ENCODE peak calls at places on chromosome 7, in six cellular contexts. G, Q, S, W, I and T are unnamed samples.

GRCh38 chr7:141014091-141014490 is 661 bp downstream of the MRPS33 start:
- DNase-seq in G (no peak), Q (no peak), S (peak; percentile 6), W (no peak), I (no peak), T (no peak)

GRCh38 chr7:22485189-22485588 is 14.8 kb downstream of the STEAP1B start:
- DNase-seq in G (no peak), Q (no peak), S (peak; percentile 31), W (no peak), I (no peak), T (no peak)

GRCh38 chr7:40298421-40298820 is 163.6 kb downstream of the SUGCT start:
- DNase-seq in G (no peak), Q (no peak), S (peak; percentile 81), W (peak; percentile 72), I (no peak), T (no peak)

GRCh38 chr7:78179211-78179610 is 380.6 kb downstream of the PHTF2 start:
- DNase-seq in G (no peak), Q (no peak), S (no peak), W (no peak), I (no peak), T (no peak)

GRCh38 chr7:44634839-44635591 is 28.6 kb downstream of the OGDH start:
- DNase-seq in G (peak; percentile 62), Q (no peak), S (no peak), W (no peak), I (no peak), T (no peak)

GRCh38 chr7:24052572-24053223 is 231.3 kb upstream of the NPY start:
- DNase-seq in G (peak; percentile 88), Q (no peak), S (peak; percentile 96), W (peak; percentile 15), I (no peak), T (no peak)

GRCh38 chr7:108002726-108003590 is at the start of gene LAMB1:
- DNase-seq in G (no peak), Q (peak; percentile 90), S (peak; percentile 62), W (no peak), I (peak; percentile 11), T (peak; percentile 86)

GRCh38 chr7:107439025-107439424 is 30.8 kb upstream of the GPR22 start:
- DNase-seq in G (no peak), Q (no peak), S (no peak), W (no peak), I (no peak), T (no peak)

GRCh38 chr7:27316311-27316710 is 73.7 kb downstream of the EVX1 start:
- DNase-seq in G (peak; percentile 80), Q (no peak), S (no peak), W (no peak), I (no peak), T (no peak)

GRCh38 chr7:64869121-64869725 is 33.9 kb upstream of the ZNF273 start:
- DNase-seq in G (no peak), Q (peak; percentile 52), S (no peak), W (no peak), I (no peak), T (no peak)

GRCh38 chr7:34277016-34277800 is 371.9 kb downstream of the BMPER start:
- DNase-seq in G (peak; percentile 57), Q (peak; percentile 11), S (no peak), W (peak; percentile 5), I (no peak), T (no peak)

GRCh38 chr7:70694909-70695803 is 436.8 kb upstream of the GALNT17 start:
- DNase-seq in G (peak; percentile 45), Q (no peak), S (peak; percentile 55), W (no peak), I (no peak), T (peak; percentile 53)

GRCh38 chr7:30750574-30751256 is 1.2 kb upstream of the INMT start:
- DNase-seq in G (no peak), Q (no peak), S (no peak), W (peak; percentile 86), I (no peak), T (no peak)

GRCh38 chr7:133530682-133531081 is 277.8 kb downstream of the EXOC4 start:
- DNase-seq in G (no peak), Q (no peak), S (no peak), W (peak; percentile 93), I (no peak), T (no peak)

GRCh38 chr7:71768470-71768869 is 636.5 kb downstream of the GALNT17 start:
- DNase-seq in G (no peak), Q (no peak), S (no peak), W (no peak), I (no peak), T (no peak)

GRCh38 chr7:106057962-106058901 is 53.9 kb downstream of the SYPL1 start:
- DNase-seq in G (no peak), Q (no peak), S (peak; percentile 85), W (no peak), I (no peak), T (no peak)

GRCh38 chr7:36208997-36209813 is 56.2 kb downstream of the EEPD1 start:
- DNase-seq in G (peak; percentile 38), Q (no peak), S (peak; percentile 23), W (no peak), I (no peak), T (no peak)

GRCh38 chr7:129343099-129343700 is 91.0 kb upstream of the STRIP2 start:
- DNase-seq in G (peak; percentile 70), Q (peak; percentile 19), S (peak; percentile 45), W (no peak), I (no peak), T (no peak)

GRCh38 chr7:101162551-101163280 is 2.7 kb downstream of the VGF start:
- DNase-seq in G (peak; percentile 88), Q (peak; percentile 74), S (no peak), W (no peak), I (no peak), T (peak; percentile 72)

GRCh38 chr7:116271161-116271979 is 61.0 kb downstream of the TES start:
- DNase-seq in G (no peak), Q (no peak), S (no peak), W (peak; percentile 49), I (no peak), T (no peak)

GRCh38 chr7:131183611-131184119 is 144.0 kb upstream of the MKLN1 start:
- DNase-seq in G (no peak), Q (no peak), S (peak; percentile 76), W (no peak), I (no peak), T (no peak)

GRCh38 chr7:24778543-24779282 is 21.4 kb upstream of the GSDME start:
- DNase-seq in G (peak; percentile 72), Q (no peak), S (no peak), W (peak; percentile 74), I (no peak), T (no peak)

GRCh38 chr7:19107392-19108147 is 9.9 kb downstream of the TWIST1 start:
- DNase-seq in G (peak; percentile 56), Q (no peak), S (peak; percentile 38), W (no peak), I (no peak), T (peak; percentile 50)

GRCh38 chr7:66626236-66626957 is 2.3 kb upstream of the KCTD7 start:
- DNase-seq in G (no peak), Q (no peak), S (peak; percentile 54), W (peak; percentile 49), I (no peak), T (no peak)

GRCh38 chr7:50610521-50611277 is 45.5 kb upstream of the DDC start:
- DNase-seq in G (peak; percentile 95), Q (no peak), S (peak; percentile 70), W (peak; percentile 33), I (peak; percentile 20), T (no peak)

GRCh38 chr7:516606-517456 is 2.8 kb downstream of the PDGFA start:
- DNase-seq in G (no peak), Q (no peak), S (no peak), W (no peak), I (peak; percentile 56), T (peak; percentile 56)

GRCh38 chr7:80135306-80136104 is 874 bp downstream of the GNAI1 start:
- DNase-seq in G (no peak), Q (peak; percentile 50), S (peak; percentile 34), W (no peak), I (peak; percentile 1), T (peak; percentile 71)

GRCh38 chr7:69147631-69148030 is 450.6 kb upstream of the AUTS2 start:
- DNase-seq in G (no peak), Q (no peak), S (no peak), W (no peak), I (no peak), T (no peak)

GRCh38 chr7:311796-312195 is 21.8 kb downstream of the FOXL3 start:
- DNase-seq in G (no peak), Q (no peak), S (peak; percentile 83), W (no peak), I (no peak), T (no peak)

GRCh38 chr7:111855842-111856227 is 293.5 kb upstream of the IMMP2L start:
- DNase-seq in G (peak; percentile 18), Q (peak; percentile 18), S (no peak), W (no peak), I (no peak), T (no peak)

GRCh38 chr7:16171928-16172327 is 249.4 kb downstream of the CRPPA start:
- DNase-seq in G (peak; percentile 36), Q (no peak), S (no peak), W (no peak), I (no peak), T (no peak)

GRCh38 chr7:67137464-67137863 is 140.8 kb downstream of the TYW1 start:
- DNase-seq in G (no peak), Q (no peak), S (peak; percentile 87), W (no peak), I (no peak), T (no peak)

GRCh38 chr7:38694326-38694725 is 63.2 kb upstream of the AMPH start:
- DNase-seq in G (no peak), Q (no peak), S (no peak), W (no peak), I (no peak), T (no peak)

GRCh38 chr7:79461660-79462059 is 8.2 kb upstream of the MAGI2 start:
- DNase-seq in G (no peak), Q (no peak), S (peak; percentile 78), W (no peak), I (no peak), T (no peak)

GRCh38 chr7:26444554-26444953 is 152.9 kb downstream of the SNX10 start:
- DNase-seq in G (peak; percentile 18), Q (no peak), S (no peak), W (no peak), I (no peak), T (no peak)